ENCODE peak calls at places on chromosomes 16 and 17, in four cellular contexts. J is endothelial cell of umbilical vein, C is HCT116, U is neural progenitor cell. K is an unnamed sample.

GRCh38 chr17:9036336-9036735 is 15.0 kb downstream of the NTN1 start:
- DNase-seq in J (no peak), C (no peak), U (no peak), K (peak; percentile 43)

GRCh38 chr17:28738680-28739384 is 5.0 kb upstream of the TRAF4 start:
- DNase-seq in J (no peak), C (no peak), U (no peak), K (no peak)

GRCh38 chr17:4204190-4204589 is 59.6 kb downstream of the ANKFY1 start:
- DNase-seq in J (no peak), C (no peak), U (no peak), K (no peak)

GRCh38 chr16:86680137-86680536 is 101.8 kb downstream of the FOXL1 start:
- DNase-seq in J (peak; percentile 96), C (no peak), U (no peak), K (no peak)

GRCh38 chr16:84959045-84959576 is 52.2 kb downstream of the ZDHHC7 start:
- DNase-seq in J (no peak), C (no peak), U (no peak), K (peak; percentile 72)

GRCh38 chr16:3460121-3460520 is 16.6 kb downstream of the NAA60 start:
- DNase-seq in J (no peak), C (no peak), U (no peak), K (no peak)

GRCh38 chr16:84044108-84044488 is 1.5 kb upstream of the SLC38A8 start:
- DNase-seq in J (peak; percentile 20), C (peak; percentile 41), U (peak; percentile 52), K (peak; percentile 84)

GRCh38 chr16:75272097-75272548 is 20.7 kb upstream of the BCAR1 start:
- DNase-seq in J (no peak), C (no peak), U (no peak), K (no peak)

GRCh38 chr17:60899115-60899514 is 221.5 kb downstream of the BCAS3 start:
- DNase-seq in J (no peak), C (no peak), U (no peak), K (no peak)

GRCh38 chr16:84314814-84315213 is 20.1 kb downstream of the WFDC1 start:
- DNase-seq in J (no peak), C (no peak), U (no peak), K (peak; percentile 29)

GRCh38 chr16:85265789-85266188 is 153.5 kb upstream of the CIBAR2 start:
- DNase-seq in J (no peak), C (no peak), U (no peak), K (no peak)

GRCh38 chr17:43671075-43671692 is 9.5 kb upstream of the MEOX1 start:
- DNase-seq in J (no peak), C (no peak), U (no peak), K (no peak)

GRCh38 chr16:12612598-12613101 is 191.0 kb downstream of the CPPED1 start:
- DNase-seq in J (no peak), C (peak; percentile 93), U (no peak), K (no peak)

GRCh38 chr17:7133424-7133823 is 18.8 kb upstream of the ASGR2 start:
- DNase-seq in J (peak; percentile 27), C (no peak), U (peak; percentile 79), K (peak; percentile 91)

GRCh38 chr17:5694507-5694906 is 110.2 kb upstream of the NLRP1 start:
- DNase-seq in J (no peak), C (no peak), U (no peak), K (peak; percentile 70)

GRCh38 chr17:54903375-54903774 is 2.7 kb downstream of the TOM1L1 start:
- DNase-seq in J (no peak), C (no peak), U (no peak), K (no peak)

GRCh38 chr16:89931964-89932363 is 8.8 kb downstream of the TUBB3 start:
- DNase-seq in J (no peak), C (no peak), U (no peak), K (peak; percentile 16)

GRCh38 chr17:59829217-59830006 is 63.3 kb downstream of the TUBD1 start:
- DNase-seq in J (peak; percentile 99), C (peak; percentile 100), U (no peak), K (no peak)

GRCh38 chr17:1999557-2000251 is 25.4 kb downstream of the RTN4RL1 start:
- DNase-seq in J (peak; percentile 27), C (no peak), U (peak; percentile 79), K (peak; percentile 86)

GRCh38 chr16:89407282-89407924 is 83.0 kb downstream of the ANKRD11 start:
- DNase-seq in J (peak; percentile 16), C (no peak), U (no peak), K (no peak)

GRCh38 chr16:24999088-24999670 is 16.0 kb downstream of the ARHGAP17 start:
- DNase-seq in J (no peak), C (no peak), U (no peak), K (no peak)

GRCh38 chr16:22132801-22133200 is 29.5 kb upstream of the SDR42E2 start:
- DNase-seq in J (no peak), C (no peak), U (no peak), K (no peak)

GRCh38 chr17:78661092-78661770 is 84.0 kb upstream of the DNAH17 start:
- DNase-seq in J (no peak), C (no peak), U (no peak), K (no peak)

GRCh38 chr17:38559025-38559879 is 46.5 kb downstream of the SRCIN1 start:
- DNase-seq in J (peak; percentile 27), C (peak; percentile 80), U (peak; percentile 96), K (peak; percentile 99)

GRCh38 chr16:49575352-49576172 is 202.0 kb downstream of the C16orf78 start:
- DNase-seq in J (no peak), C (no peak), U (no peak), K (peak; percentile 84)

GRCh38 chr17:64732336-64733006 is 70.4 kb upstream of the SMURF2 start:
- DNase-seq in J (peak; percentile 65), C (no peak), U (no peak), K (no peak)

GRCh38 chr17:72005332-72006163 is 115.3 kb upstream of the SOX9 start:
- DNase-seq in J (no peak), C (no peak), U (no peak), K (no peak)

GRCh38 chr16:84065536-84066132 is 23.0 kb upstream of the SLC38A8 start:
- DNase-seq in J (peak; percentile 56), C (peak; percentile 48), U (peak; percentile 73), K (peak; percentile 85)

GRCh38 chr16:81629896-81630631 is 149.0 kb upstream of the PLCG2 start:
- DNase-seq in J (no peak), C (no peak), U (no peak), K (no peak)

GRCh38 chr17:78341559-78342437 is 18.1 kb downstream of the SOCS3 start:
- DNase-seq in J (peak; percentile 43), C (no peak), U (peak; percentile 90), K (peak; percentile 92)

GRCh38 chr17:16338391-16338790 is 14.9 kb downstream of the CENPV start:
- DNase-seq in J (no peak), C (no peak), U (no peak), K (no peak)
- H3K9ac ChIP-seq in J (no peak overlapping the region), C (no peak overlapping the region), U (no peak overlapping the region), K (no peak overlapping the region)

GRCh38 chr17:82944990-82945389 is 105.2 kb upstream of the ZNF750 start:
- DNase-seq in J (no peak), C (no peak), U (no peak), K (no peak)
- H3K9me3 ChIP-seq in J (no peaks in the 10 kb centered on the region), C (peaks cover 23% of the 10 kb centered on the region), U (peaks cover 29% of the 10 kb centered on the region), K (peaks cover 70% of the 10 kb centered on the region)

DNA sequence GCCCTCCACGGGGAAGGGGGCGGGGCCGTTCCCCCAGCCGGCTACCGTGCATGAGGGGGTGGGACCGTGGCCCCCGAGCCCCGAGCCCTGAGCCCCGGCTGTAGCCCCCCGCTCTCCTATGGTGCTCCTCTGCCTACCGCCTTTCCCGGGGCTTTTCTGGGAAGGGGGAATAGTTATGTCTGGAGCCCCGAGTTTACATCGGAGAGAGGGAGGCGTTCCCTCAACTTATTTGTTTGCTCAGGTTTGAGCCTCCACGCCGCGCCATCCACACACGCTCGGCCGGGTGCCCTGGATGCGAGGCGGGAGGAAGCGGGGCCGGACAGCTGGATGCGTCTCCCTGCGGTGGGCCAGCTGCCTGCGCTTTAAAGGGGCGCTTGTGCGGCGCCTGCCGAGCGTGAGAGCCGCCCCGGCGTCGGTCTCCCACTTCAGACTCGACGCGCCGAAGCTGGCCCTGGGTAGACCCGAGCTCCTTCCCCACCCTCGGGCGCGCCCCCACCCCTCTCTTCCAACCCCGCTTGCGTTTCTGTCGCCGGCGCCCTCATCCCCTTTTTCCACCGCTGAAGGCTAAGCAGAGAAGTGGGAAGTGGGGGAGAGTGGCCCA is 425 bp upstream of the CHAD start:
- DNase-seq in J (no peak), C (no peak), U (peak; percentile 39), K (peak; percentile 60)
- H3K4me3 ChIP-seq in J (peak overlapping the region; percentile 17), C (no peak overlapping the region), U (peak overlapping the region; percentile 62), K (no peak overlapping the region)

GRCh38 chr17:45022655-45023339 is 28.6 kb downstream of the DCAKD start:
- DNase-seq in J (no peak), C (no peak), U (no peak), K (peak; percentile 70)
- H3K9ac ChIP-seq in J (no peak overlapping the region), C (no peak overlapping the region), U (no peak overlapping the region), K (no peak overlapping the region)

GRCh38 chr17:17241656-17242055 is 4.7 kb upstream of the FLCN start:
- DNase-seq in J (no peak), C (no peak), U (no peak), K (no peak)

GRCh38 chr17:17239832-17240231 is 2.9 kb upstream of the FLCN start:
- DNase-seq in J (no peak), C (no peak), U (no peak), K (no peak)

GRCh38 chr17:17246879-17247278 is 9.9 kb upstream of the FLCN start:
- DNase-seq in J (no peak), C (no peak), U (no peak), K (no peak)

GRCh38 chr17:17243163-17243562 is 6.2 kb upstream of the FLCN start:
- DNase-seq in J (no peak), C (no peak), U (no peak), K (no peak)

GRCh38 chr17:17242246-17242645 is 5.3 kb upstream of the FLCN start:
- DNase-seq in J (no peak), C (no peak), U (no peak), K (no peak)
- H3K9me3 ChIP-seq in J (no peaks in the 10 kb centered on the region), C (no peaks in the 10 kb centered on the region), U (no peaks in the 10 kb centered on the region), K (no peaks in the 10 kb centered on the region)